ENCODE peak calls at places on chromosomes 12 and 14, in four cellular contexts. R, A, D and I are unnamed samples.

GRCh38 chr14:61866932-61867920 is 105.0 kb downstream of the SNAPC1 start:
- DNase-seq in R (no peak), A (no peak), D (no peak), I (no peak)

GRCh38 chr14:58746261-58746660 is 108.5 kb downstream of the DACT1 start:
- DNase-seq in R (no peak), A (no peak), D (no peak), I (no peak)

GRCh38 chr14:90630407-90630806 is 185.8 kb downstream of the TTC7B start:
- DNase-seq in R (no peak), A (no peak), D (no peak), I (no peak)

GRCh38 chr12:91804533-91804932 is 341.1 kb downstream of the BTG1 start:
- DNase-seq in R (no peak), A (no peak), D (no peak), I (no peak)

GRCh38 chr12:14689996-14690395 is 6.4 kb downstream of the GUCY2C start:
- DNase-seq in R (no peak), A (no peak), D (no peak), I (no peak)

GRCh38 chr14:65413739-65414045 is 1.2 kb downstream of the FUT8 start:
- DNase-seq in R (no peak), A (no peak), D (no peak), I (no peak)

GRCh38 chr12:48788522-48788851 is 402 bp downstream of the ADCY6 start:
- DNase-seq in R (no peak), A (peak), D (no peak), I (no peak)

GRCh38 chr14:50920482-50921225 is 23.6 kb downstream of the PYGL start:
- DNase-seq in R (no peak), A (no peak), D (no peak), I (no peak)

GRCh38 chr12:6407206-6407954 is 23.4 kb downstream of the LTBR start:
- DNase-seq in R (no peak), A (no peak), D (no peak), I (no peak)